ENCODE peak calls at places on chromosomes 16 and 17, in six cellular contexts. G is SK-MEL-5; K is stimulated activated CD4-positive, alpha-beta T cell treated with anti-CD3 and anti-CD28 coated beads, TNF-alpha, amount 100 ng/mL, for 4 hours; N is AML-193; Z is A549; T is RCC 7860. W is an unnamed sample.

GRCh38 chr16:27526169-27526568 is 23.5 kb downstream of the GTF3C1 start:
- DNase-seq in N (no peak), K (no peak), G (no peak), T (no peak), Z (no peak), W (no peak)

GRCh38 chr16:69833357-69833781 is 71.2 kb downstream of the WWP2 start:
- DNase-seq in T (no peak), Z (no peak), G (peak), K (no peak), N (no peak), W (no peak)

GRCh38 chr17:63987616-63988478 is 10.3 kb upstream of the PRR29 start:
- DNase-seq in T (no peak), Z (no peak), N (no peak), K (no peak), G (no peak), W (no peak)

GRCh38 chr17:34218757-34219156 is 36.3 kb upstream of the CCL2 start:
- DNase-seq in G (no peak), Z (no peak), T (no peak), N (no peak), K (no peak), W (no peak)

GRCh38 chr17:28737770-28738679 is 5.8 kb upstream of the TRAF4 start:
- DNase-seq in G (no peak), K (no peak), N (no peak), Z (no peak), T (no peak), W (no peak)

GRCh38 chr16:85570735-85571562 is 42.2 kb upstream of the GSE1 start:
- DNase-seq in T (no peak), N (peak), G (no peak), Z (no peak), K (no peak), W (no peak)

GRCh38 chr16:55625843-55626242 is 29.9 kb upstream of the SLC6A2 start:
- DNase-seq in N (no peak), G (no peak), K (no peak), Z (no peak), T (no peak), W (no peak)

GRCh38 chr16:5015351-5015750 is 18.4 kb downstream of the NAGPA start:
- DNase-seq in K (no peak), T (no peak), N (no peak), G (no peak), Z (no peak), W (no peak)

GRCh38 chr17:360141-360705 is 7.6 kb upstream of the RPH3AL start:
- DNase-seq in G (no peak), Z (no peak), T (no peak), N (no peak), K (no peak), W (no peak)

GRCh38 chr17:921161-921560 is 58.4 kb downstream of the NXN start:
- DNase-seq in N (no peak), T (peak), Z (no peak), K (no peak), G (no peak), W (no peak)

GRCh38 chr17:41781404-41782110 is 5.0 kb downstream of the JUP start:
- DNase-seq in T (no peak), G (no peak), K (no peak), Z (no peak), N (no peak), W (no peak)

GRCh38 chr17:9646556-9646905 is 1.2 kb downstream of the USP43 start:
- DNase-seq in Z (no peak), T (no peak), N (no peak), K (no peak), G (no peak), W (no peak)

GRCh38 chr16:17225551-17225950 is 245.2 kb downstream of the XYLT1 start:
- DNase-seq in T (no peak), G (no peak), K (no peak), Z (no peak), N (no peak), W (no peak)

GRCh38 chr17:80859004-80859941 is 132.4 kb upstream of the CHMP6 start:
- DNase-seq in N (no peak), K (no peak), T (peak), Z (no peak), G (no peak), W (peak)

GRCh38 chr16:78291642-78292041 is 192.2 kb downstream of the WWOX start:
- DNase-seq in T (no peak), K (no peak), G (no peak), N (no peak), Z (no peak), W (no peak)

GRCh38 chr16:70590722-70591438 is 55.5 kb upstream of the IL34 start:
- DNase-seq in N (no peak), Z (no peak), G (no peak), T (no peak), K (no peak), W (no peak)

W was measured in HS-5.